ENCODE peak calls at places on chromosomes 7 and 10, in six cellular contexts. S, F, U, T, R and N are unnamed samples. For H3K9me2, the result is how much of the 10 kb centered on the place peaks cover.

GRCh38 chr10:33008499-33009243 is 50.6 kb upstream of the ITGB1 start:
- DNase-seq in S (peak), F (peak), U (peak), T (peak), R (peak), N (peak)

GRCh38 chr10:85012305-85012704 is 683.9 kb downstream of the CCSER2 start:
- DNase-seq in S (no peak), F (no peak), U (no peak), T (no peak), R (no peak), N (no peak)

GRCh38 chr7:39624202-39624807 is 933 bp downstream of the RALA start:
- DNase-seq in S (peak), F (peak), U (peak), T (no peak), R (peak), N (peak)

GRCh38 chr7:24723178-24723530 is 34.1 kb downstream of the GSDME start:
- DNase-seq in S (no peak), F (no peak), U (no peak), T (no peak), R (no peak), N (no peak)

GRCh38 chr7:42946616-42946928 is 14.4 kb downstream of the MRPL32 start:
- DNase-seq in S (no peak), F (no peak), U (no peak), T (no peak), R (no peak), N (no peak)

GRCh38 chr10:114045071-114045737 is 1.5 kb downstream of the ADRB1 start:
- DNase-seq in S (no peak), F (peak), U (peak), T (no peak), R (peak), N (no peak)

GRCh38 chr7:158572000-158572828 is 15.4 kb downstream of the PTPRN2 start:
- DNase-seq in S (no peak), F (no peak), U (no peak), T (no peak), R (peak), N (peak)

GRCh38 chr7:41715000-41715399 is 12.1 kb upstream of the INHBA start:
- DNase-seq in S (no peak), F (no peak), U (no peak), T (no peak), R (no peak), N (no peak)

GRCh38 chr7:47132471-47132870 is 449.4 kb downstream of the TNS3 start:
- DNase-seq in S (no peak), F (peak), U (no peak), T (no peak), R (no peak), N (no peak)

GRCh38 chr7:151142686-151143040 is 24.8 kb downstream of the GBX1 start:
- DNase-seq in S (no peak), F (no peak), U (no peak), T (no peak), R (no peak), N (no peak)

GRCh38 chr10:124069341-124069740 is 24.1 kb downstream of the CHST15 start:
- DNase-seq in S (peak), F (no peak), U (no peak), T (no peak), R (no peak), N (no peak)

GRCh38 chr7:158355456-158356065 is 232.1 kb downstream of the PTPRN2 start:
- DNase-seq in S (no peak), F (peak), U (peak), T (peak), R (no peak), N (peak)

GRCh38 chr10:132120200-132120599 is 54.5 kb downstream of the JAKMIP3 start:
- DNase-seq in S (no peak), F (no peak), U (no peak), T (no peak), R (peak), N (no peak)

GRCh38 chr7:130071701-130072622 is 1.6 kb downstream of the KLHDC10 start:
- DNase-seq in S (peak), F (peak), U (peak), T (peak), R (peak), N (peak)

GRCh38 chr7:410395-410910 is 109.2 kb downstream of the PDGFA start:
- DNase-seq in S (no peak), F (no peak), U (no peak), T (no peak), R (peak), N (no peak)

GRCh38 chr7:126937196-126937595 is 315.5 kb downstream of the GRM8 start:
- DNase-seq in S (no peak), F (no peak), U (peak), T (no peak), R (no peak), N (no peak)

GRCh38 chr10:85311599-85312337 is 983.4 kb downstream of the CCSER2 start:
- DNase-seq in S (no peak), F (no peak), U (no peak), T (no peak), R (no peak), N (no peak)

GRCh38 chr10:6239213-6239991 is 36.7 kb downstream of the PFKFB3 start:
- DNase-seq in S (peak), F (peak), U (peak), T (peak), R (peak), N (no peak)

GRCh38 chr7:11261470-11261869 is 287.8 kb downstream of the PHF14 start:
- DNase-seq in S (no peak), F (no peak), U (peak), T (peak), R (peak), N (no peak)

GRCh38 chr7:46715579-46715978 is 794.5 kb upstream of the IGFBP3 start:
- DNase-seq in S (no peak), F (no peak), U (no peak), T (no peak), R (no peak), N (no peak)

GRCh38 chr7:54712777-54713176 is 46.2 kb downstream of the SEC61G start:
- DNase-seq in S (no peak), F (no peak), U (no peak), T (no peak), R (no peak), N (no peak)
- H3K9me2 ChIP-seq in S (under half), F (under half), U (under half), T (under half), R (under half), N (under half)

GRCh38 chr7:142796001-142796500 is 25.3 kb downstream of the PRSS2 start:
- DNase-seq in S (no peak), F (no peak), U (peak), T (no peak), R (no peak), N (no peak)
- H3K9ac ChIP-seq in S (no peak), F (no peak), U (peak), T (no peak), R (no peak), N (no peak)

GRCh38 chr7:131896189-131896855 is 339.9 kb upstream of the PODXL start:
- DNase-seq in S (no peak), F (no peak), U (no peak), T (no peak), R (no peak), N (no peak)

GRCh38 chr7:131893627-131894345 is 337.4 kb upstream of the PODXL start:
- DNase-seq in S (no peak), F (peak), U (no peak), T (no peak), R (no peak), N (no peak)

GRCh38 chr7:131899271-131900030 is 343.0 kb upstream of the PODXL start:
- DNase-seq in S (no peak), F (peak), U (no peak), T (no peak), R (no peak), N (no peak)

GRCh38 chr7:131895541-131896173 is 339.2 kb upstream of the PODXL start:
- DNase-seq in S (no peak), F (peak), U (peak), T (peak), R (no peak), N (no peak)

GRCh38 chr7:131897016-131897789 is 340.8 kb upstream of the PODXL start:
- DNase-seq in S (no peak), F (peak), U (peak), T (peak), R (peak), N (no peak)
- H3K9me2 ChIP-seq in S (under half), F (under half), U (under half), T (under half), R (under half), N (under half)

GRCh38 chr10:88244781-88245350 is 338.3 kb downstream of the RNLS start:
- DNase-seq in S (peak), F (no peak), U (no peak), T (no peak), R (no peak), N (no peak)
- H3K9ac ChIP-seq in S (no peak), F (no peak), U (no peak), T (no peak), R (no peak), N (no peak)

DNA sequence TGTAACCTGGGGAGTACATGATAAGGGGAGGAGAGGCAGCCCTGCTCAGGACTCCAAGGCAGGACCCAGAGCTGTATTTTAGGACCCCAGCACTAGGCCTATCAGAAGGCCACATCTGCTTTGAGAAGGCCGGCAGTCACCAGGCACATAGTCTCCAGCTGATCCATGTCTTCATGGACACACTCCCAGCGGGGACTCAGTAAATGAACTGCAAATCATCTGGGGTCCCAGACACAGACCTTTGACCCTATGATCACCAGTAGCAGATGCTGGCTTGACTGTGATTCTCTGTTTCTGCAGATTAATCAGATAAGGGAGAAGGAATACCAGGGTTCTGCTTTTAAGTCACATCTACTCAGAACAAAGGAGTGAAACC is 341.4 kb upstream of the PODXL start:
- DNase-seq in S (no peak), F (no peak), U (no peak), T (no peak), R (no peak), N (no peak)
- H3K9me2 ChIP-seq in S (under half), F (under half), U (under half), T (under half), R (under half), N (under half)

DNA sequence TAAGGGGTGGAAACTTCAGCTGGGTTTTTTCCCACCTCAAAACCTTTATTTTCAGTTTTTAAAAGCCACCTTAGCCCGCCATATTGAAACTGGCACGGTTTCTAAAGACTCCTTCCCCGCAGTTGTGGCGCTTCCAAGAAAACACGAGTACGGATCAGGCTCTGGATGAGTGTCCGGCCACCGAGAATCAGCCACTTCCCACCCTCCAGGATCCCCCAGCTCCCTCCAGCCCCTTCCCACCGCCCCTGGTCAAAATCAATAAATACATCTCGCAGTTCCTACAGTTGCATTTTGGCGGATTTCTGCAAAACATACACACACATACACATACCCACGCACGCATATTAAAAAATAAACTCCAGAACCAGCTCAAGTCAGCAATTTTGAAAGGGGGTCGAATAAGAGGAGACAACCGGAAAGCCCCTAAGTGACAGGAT is 1.1 kb downstream of the SFMBT2 start:
- DNase-seq in S (peak), F (peak), U (no peak), T (no peak), R (peak), N (peak)
- H3K9ac ChIP-seq in S (peak), F (peak), U (peak), T (no peak), R (no peak), N (peak)

DNA sequence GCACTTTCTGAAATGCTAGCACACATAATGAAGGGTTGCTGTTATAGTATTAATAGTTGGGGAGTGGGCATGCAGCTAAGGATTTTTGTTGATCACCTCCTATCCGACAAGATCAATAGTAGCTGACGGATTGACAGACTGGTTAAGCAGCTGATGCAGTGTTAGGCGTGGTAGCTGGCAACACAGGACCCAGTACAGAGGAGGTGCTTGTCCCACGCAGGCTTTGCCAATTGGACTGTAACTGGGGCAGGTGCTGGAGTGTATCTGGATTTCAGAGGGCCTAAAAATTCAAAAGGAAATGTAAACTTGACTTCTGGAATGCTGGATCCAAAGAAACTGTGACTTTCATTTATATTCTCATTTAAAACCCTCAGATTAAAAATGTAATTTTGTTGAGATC is 340.9 kb downstream of the SORCS3 start:
- DNase-seq in S (no peak), F (no peak), U (no peak), T (no peak), R (no peak), N (no peak)
- H3K9me2 ChIP-seq in S (under half), F (under half), U (under half), T (under half), R (under half), N (under half)

DNA sequence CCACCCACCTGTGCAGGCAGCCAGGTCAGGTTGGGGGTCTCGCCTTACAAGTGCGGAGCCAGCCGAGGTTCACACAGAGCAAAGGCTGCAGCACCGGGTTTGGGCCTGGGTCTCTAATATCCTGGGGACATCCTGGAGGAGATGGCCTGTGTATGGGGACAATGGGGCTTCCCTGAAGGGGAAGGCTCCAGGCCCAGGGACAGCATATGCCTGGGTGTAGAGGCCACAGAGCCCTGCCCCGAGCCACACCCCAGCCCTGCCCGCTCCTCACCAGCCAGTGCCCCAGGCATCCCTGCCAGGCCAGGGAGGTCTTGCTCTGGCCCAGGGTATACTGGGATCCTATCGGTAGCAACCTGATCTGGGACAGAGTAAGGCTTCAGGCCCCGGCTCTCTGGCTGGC is 9.1 kb downstream of the TTYH3 start:
- DNase-seq in S (no peak), F (no peak), U (no peak), T (no peak), R (no peak), N (no peak)
- H3K9ac ChIP-seq in S (no peak), F (peak), U (no peak), T (no peak), R (peak), N (no peak)

DNA sequence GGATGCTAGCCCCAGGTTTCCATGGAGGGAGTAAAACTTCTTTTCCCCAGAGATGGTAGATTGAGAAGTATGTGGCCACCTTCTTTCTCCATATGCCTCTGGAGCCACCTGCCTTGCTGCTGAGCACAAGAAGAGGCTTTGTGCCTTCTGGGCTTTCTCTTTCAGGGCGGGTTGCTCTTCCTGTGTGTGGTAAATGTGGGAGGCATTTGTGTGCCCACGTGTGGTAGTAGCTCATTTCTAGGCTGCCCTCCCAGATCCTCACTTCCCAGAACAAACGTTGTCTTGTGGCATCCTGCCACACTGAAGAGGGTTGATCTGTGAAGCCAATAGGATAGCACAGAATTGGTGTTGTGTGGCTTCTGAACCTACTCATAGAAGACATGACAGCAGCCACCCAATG is 342.0 kb upstream of the PODXL start:
- DNase-seq in S (no peak), F (peak), U (peak), T (no peak), R (no peak), N (no peak)
- H3K9me2 ChIP-seq in S (under half), F (under half), U (under half), T (under half), R (under half), N (under half)

GRCh38 chr7:139034336-139034735 is 1.5 kb downstream of the ZC3HAV1L start:
- DNase-seq in S (no peak), F (peak), U (peak), T (no peak), R (no peak), N (no peak)
- H3K9ac ChIP-seq in S (no peak), F (peak), U (peak), T (peak), R (peak), N (no peak)